ENCODE peak calls at places on chromosome 6, in ten cellular contexts. J is B cell; C is NCI-H510A; T is NCI-H1092 treated with DMSO at 0.1 percent for 48 hours; B is prostate gland; N is activated CD4-positive, alpha-beta T cell treated with anti-CD3 and anti-CD28 coated beads, Interleukin-2, amount 50 U/mL, for 1 hour; L is neural crest cell; X is GM06990; M is small intestine; P is iris pigment epithelial cell. D is an unnamed sample.

GRCh38 chr6:108627692-108628565 is 67.2 kb downstream of the FOXO3 start:
- DNase-seq in N (no peak), L (no peak), P (peak), B (no peak), X (no peak), C (no peak), T (no peak), M (no peak), J (no peak), D (no peak)

GRCh38 chr6:124676033-124676432 is 286.2 kb upstream of the RNF217 start:
- DNase-seq in J (no peak), T (no peak), P (peak), B (no peak), C (no peak), N (no peak), L (no peak), M (no peak), X (no peak), D (no peak)

GRCh38 chr6:170227521-170227983 is 63.3 kb downstream of the DLL1 start:
- DNase-seq in J (no peak), T (no peak), B (no peak), P (peak), L (no peak), X (no peak), C (no peak), M (no peak), N (no peak), D (no peak)

GRCh38 chr6:90401933-90402830 is 105.5 kb upstream of the BACH2 start:
- DNase-seq in C (no peak), N (no peak), B (no peak), L (no peak), M (no peak), T (no peak), X (no peak), J (no peak), P (no peak), D (no peak)

GRCh38 chr6:134172020-134172766 is 119.8 kb upstream of the SLC2A12 start:
- DNase-seq in C (no peak), J (no peak), T (no peak), M (no peak), B (no peak), N (no peak), P (peak), X (no peak), L (no peak), D (no peak)

GRCh38 chr6:38688579-38689087 is 14.3 kb downstream of the GLO1 start:
- DNase-seq in P (no peak), C (no peak), L (no peak), X (no peak), N (no peak), M (peak), J (peak), T (peak), B (no peak), D (no peak)

GRCh38 chr6:152642578-152643375 is 5.6 kb upstream of the SYNE1 start:
- DNase-seq in X (no peak), N (peak), M (peak), B (peak), L (peak), T (peak), J (no peak), P (peak), C (peak), D (peak)

GRCh38 chr6:82953871-82954270 is 111.8 kb downstream of the UBE3D start:
- DNase-seq in N (no peak), C (no peak), L (no peak), J (no peak), P (peak), T (no peak), B (no peak), X (no peak), M (no peak), D (no peak)

GRCh38 chr6:77106992-77107391 is 356.3 kb downstream of the HTR1B start:
- DNase-seq in X (no peak), L (no peak), P (peak), N (no peak), J (no peak), C (no peak), T (no peak), B (no peak), M (no peak), D (no peak)

GRCh38 chr6:167089243-167090142 is 33.4 kb upstream of the CCR6 start:
- DNase-seq in C (no peak), N (no peak), T (no peak), L (no peak), P (no peak), B (no peak), X (peak), M (no peak), J (no peak), D (no peak)

GRCh38 chr6:111427341-111428116 is 55.5 kb downstream of the REV3L start:
- DNase-seq in N (no peak), C (no peak), P (peak), X (no peak), J (peak), M (peak), L (no peak), B (peak), T (no peak), D (peak)

GRCh38 chr6:145783796-145784195 is 30.8 kb downstream of the FBXO30 start:
- DNase-seq in J (no peak), T (no peak), P (no peak), N (no peak), L (no peak), X (no peak), M (no peak), C (no peak), B (no peak), D (no peak)

GRCh38 chr6:124373386-124373785 is 569.7 kb downstream of the NKAIN2 start:
- DNase-seq in N (no peak), M (no peak), L (no peak), J (no peak), X (no peak), B (no peak), C (no peak), T (no peak), P (no peak), D (no peak)

GRCh38 chr6:148854086-148854485 is 107.3 kb downstream of the UST start:
- DNase-seq in B (peak), X (no peak), C (no peak), J (no peak), N (no peak), M (no peak), L (no peak), T (no peak), P (no peak), D (no peak)

GRCh38 chr6:35640017-35640664 is 48.6 kb downstream of the FKBP5 start:
- DNase-seq in J (no peak), P (peak), X (no peak), T (no peak), M (no peak), B (peak), N (no peak), L (no peak), C (no peak), D (no peak)

GRCh38 chr6:125906158-125906998 is 50.2 kb upstream of the HINT3 start:
- DNase-seq in T (no peak), P (peak), M (peak), N (peak), L (peak), C (no peak), X (peak), J (peak), B (no peak), D (peak)

GRCh38 chr6:7142228-7142801 is 34.6 kb downstream of the RREB1 start:
- DNase-seq in X (no peak), P (no peak), C (no peak), B (no peak), M (no peak), N (no peak), J (no peak), T (no peak), L (no peak), D (no peak)

GRCh38 chr6:170091000-170091638 is 199.8 kb downstream of the DLL1 start:
- DNase-seq in N (no peak), L (no peak), T (no peak), P (no peak), X (no peak), B (no peak), J (no peak), C (no peak), M (no peak), D (no peak)

GRCh38 chr6:108730556-108731228 is 117.5 kb upstream of the ARMC2 start:
- DNase-seq in J (no peak), X (no peak), B (no peak), P (no peak), N (no peak), L (no peak), M (no peak), C (no peak), T (no peak), D (no peak)

GRCh38 chr6:31010393-31011060 is at the start of gene MUC22:
- DNase-seq in X (no peak), C (no peak), P (peak), N (no peak), L (no peak), B (no peak), J (no peak), T (no peak), M (no peak), D (no peak)

GRCh38 chr6:100035873-100036653 is 42.0 kb upstream of the MCHR2 start:
- DNase-seq in B (no peak), C (no peak), T (no peak), X (no peak), J (no peak), L (no peak), M (no peak), P (no peak), N (no peak), D (no peak)

GRCh38 chr6:34568829-34569228 is 12.7 kb upstream of the SPDEF start:
- DNase-seq in J (no peak), T (no peak), M (no peak), P (no peak), N (no peak), X (no peak), B (no peak), C (no peak), L (no peak), D (no peak)

GRCh38 chr6:116444092-116444491 is 17.1 kb upstream of the CALHM6 start:
- DNase-seq in X (no peak), L (no peak), T (no peak), M (peak), N (no peak), C (no peak), P (peak), B (no peak), J (peak), D (peak)

GRCh38 chr6:31814677-31815024 is 432 bp downstream of the HSPA1L start:
- DNase-seq in T (peak), J (peak), L (peak), M (peak), C (peak), N (peak), X (peak), P (peak), B (peak), D (peak)

GRCh38 chr6:1644516-1644915 is 34.8 kb downstream of the FOXC1 start:
- DNase-seq in L (no peak), N (no peak), C (no peak), M (no peak), B (no peak), X (no peak), P (no peak), T (no peak), J (no peak), D (peak)

GRCh38 chr6:168096271-168096764 is 17.3 kb upstream of the FRMD1 start:
- DNase-seq in N (no peak), P (no peak), B (no peak), J (no peak), T (no peak), M (no peak), L (no peak), X (no peak), C (no peak), D (no peak)

GRCh38 chr6:41302638-41303037 is 16.2 kb upstream of the TREM1 start:
- DNase-seq in C (no peak), N (no peak), B (no peak), M (no peak), P (no peak), J (no peak), X (no peak), T (no peak), L (no peak), D (peak)

GRCh38 chr6:39362487-39362865 is 40.0 kb upstream of the KCNK16 start:
- DNase-seq in M (no peak), X (no peak), C (no peak), P (no peak), B (no peak), N (no peak), L (no peak), T (no peak), J (no peak), D (peak)

GRCh38 chr6:23547851-23548250 is 578.2 kb upstream of the NRSN1 start:
- DNase-seq in C (no peak), J (no peak), L (no peak), N (no peak), M (peak), B (no peak), P (no peak), T (peak), X (no peak), D (no peak)

GRCh38 chr6:11926594-11927407 is 85.3 kb upstream of the HIVEP1 start:
- DNase-seq in C (no peak), P (no peak), X (no peak), L (no peak), B (no peak), T (no peak), M (no peak), N (no peak), J (no peak), D (no peak)

GRCh38 chr6:163438940-163439335 is 24.4 kb downstream of the QKI start:
- DNase-seq in N (peak), J (no peak), L (no peak), P (no peak), B (no peak), X (no peak), C (no peak), M (peak), T (peak), D (no peak)

GRCh38 chr6:170022291-170022722 is 268.6 kb downstream of the DLL1 start:
- DNase-seq in N (no peak), B (no peak), L (no peak), X (no peak), C (no peak), M (no peak), P (no peak), J (no peak), T (no peak), D (no peak)

GRCh38 chr6:170008386-170008785 is 257.0 kb downstream of the ERMARD start:
- DNase-seq in X (no peak), P (no peak), J (no peak), T (no peak), N (no peak), B (no peak), M (no peak), L (no peak), C (no peak), D (no peak)

GRCh38 chr6:33923857-33924514 is 120.2 kb upstream of the MLN start:
- DNase-seq in L (no peak), N (no peak), X (no peak), J (no peak), C (no peak), M (no peak), B (no peak), P (no peak), T (no peak), D (no peak)

GRCh38 chr6:133610974-133611373 is 277.9 kb upstream of the TCF21 start:
- DNase-seq in J (no peak), X (no peak), P (no peak), L (no peak), N (no peak), B (no peak), M (no peak), T (no peak), C (no peak), D (no peak)

GRCh38 chr6:123635144-123635543 is 1.6 kb downstream of the TRDN start:
- DNase-seq in C (no peak), M (no peak), P (no peak), X (no peak), J (no peak), B (no peak), L (no peak), T (no peak), N (no peak), D (no peak)

GRCh38 chr6:3919130-3919628 is 70.0 kb downstream of the FAM50B start:
- DNase-seq in X (no peak), T (no peak), L (no peak), P (peak), N (no peak), M (no peak), C (peak), B (no peak), J (no peak), D (no peak)